ENCODE peak calls at places on chromosomes 2 and 18, in seven cellular contexts. J is stimulated activated CD8-positive, alpha-beta memory T cell treated with anti-CD3 and anti-CD28 coated beads, Interleukin-2, amount 100 ng/mL, for 1 hour; V is CD8-positive, alpha-beta memory T cell; K is heart left ventricle; S is keratinocyte; L is NCI-H748 treated with DMSO at 0.1 percent for 48 hours; D is stimulated activated effector memory CD8-positive, alpha-beta T cell treated with anti-CD3 and anti-CD28 coated beads, Interleukin-12 subunit alpha, Interleukin-12 subunit beta, amount 100 ng/mL, for 72 hours. I is an unnamed sample.

GRCh38 chr2:171208648-171209047 is 48.0 kb upstream of the TLK1 start:
- DNase-seq in J (no peak), L (no peak), V (no peak), S (no peak), D (no peak), K (no peak), I (no peak)

GRCh38 chr2:424306-425172 is 136.6 kb upstream of the ALKAL2 start:
- DNase-seq in V (no peak), D (no peak), J (no peak), L (no peak), S (peak; percentile 15), K (no peak), I (no peak)

GRCh38 chr2:165758276-165758675 is 35.8 kb downstream of the GALNT3 start:
- DNase-seq in L (peak; percentile 97), J (no peak), V (no peak), D (no peak), K (no peak), S (no peak), I (no peak)

GRCh38 chr2:241354668-241355658 is 1.1 kb upstream of the FARP2 start:
- DNase-seq in J (peak; percentile 27), D (peak; percentile 81), L (no peak), S (peak; percentile 70), K (peak; percentile 90), V (peak; percentile 61), I (peak; percentile 58)

GRCh38 chr2:18924905-18925691 is 335.7 kb upstream of the NT5C1B start:
- DNase-seq in K (no peak), J (no peak), D (no peak), V (no peak), S (no peak), L (no peak), I (no peak)

GRCh38 chr2:135257383-135258090 is 205.4 kb downstream of the RAB3GAP1 start:
- DNase-seq in L (no peak), K (no peak), V (no peak), J (no peak), S (no peak), D (no peak), I (no peak)

GRCh38 chr2:127208313-127208712 is 11.8 kb downstream of the CYP27C1 start:
- DNase-seq in V (no peak), J (no peak), S (no peak), L (no peak), D (no peak), K (no peak), I (no peak)

GRCh38 chr18:21167641-21168372 is 56.2 kb upstream of the ROCK1 start:
- DNase-seq in V (no peak), J (no peak), S (no peak), D (peak; percentile 20), K (no peak), L (peak; percentile 99), I (no peak)

GRCh38 chr18:44715245-44715644 is 34.6 kb downstream of the SETBP1 start:
- DNase-seq in K (no peak), L (no peak), D (no peak), V (no peak), J (no peak), S (no peak), I (no peak)

GRCh38 chr18:5057348-5058012 is 139.6 kb downstream of the AKAIN1 start:
- DNase-seq in J (no peak), D (peak; percentile 72), S (peak; percentile 9), L (peak; percentile 29), V (peak; percentile 51), K (peak; percentile 58), I (peak; percentile 3)

GRCh38 chr18:42030586-42031182 is 75.7 kb downstream of the PIK3C3 start:
- DNase-seq in J (no peak), D (no peak), V (no peak), K (no peak), S (no peak), L (peak; percentile 9), I (no peak)

GRCh38 chr2:72990695-72991438 is 73.5 kb downstream of the EMX1 start:
- DNase-seq in D (no peak), K (no peak), S (no peak), V (no peak), J (no peak), L (no peak), I (no peak)

I was measured in naive B cell.